ENCODE peak calls at places on chromosomes 7 and 10, in ten cellular contexts. F, Y, X, G, S, K, V, A, C and L are unnamed samples.

GRCh38 chr10:110915035-110915434 is 3.9 kb downstream of the BBIP1 start:
- DNase-seq in S (no peak), G (no peak), A (no peak), Y (no peak), K (no peak), V (no peak), X (no peak), C (no peak), F (no peak), L (no peak)

GRCh38 chr10:67520924-67521520 is 175.0 kb downstream of the CTNNA3 start:
- DNase-seq in G (no peak), K (no peak), C (peak), Y (no peak), V (no peak), S (no peak), F (peak), A (no peak), X (peak), L (peak)

GRCh38 chr7:25240896-25241295 is 12.6 kb upstream of the NPVF start:
- DNase-seq in F (no peak), C (no peak), K (no peak), S (no peak), A (no peak), Y (no peak), V (no peak), G (no peak), X (no peak), L (no peak)

GRCh38 chr10:59499460-59499859 is 137.1 kb upstream of the FAM13C start:
- DNase-seq in A (no peak), G (no peak), F (no peak), S (no peak), C (no peak), K (no peak), V (no peak), X (no peak), Y (no peak), L (no peak)

GRCh38 chr10:9957352-9957751 is 1060.3 kb upstream of the CELF2 start:
- DNase-seq in F (no peak), A (no peak), V (no peak), X (no peak), S (no peak), Y (no peak), K (no peak), C (no peak), G (no peak), L (no peak)

GRCh38 chr10:132624847-132625839 is 87.6 kb downstream of the INPP5A start:
- DNase-seq in A (peak), X (no peak), C (no peak), V (no peak), K (peak), S (peak), G (no peak), F (no peak), Y (no peak), L (no peak)

GRCh38 chr10:121844537-121844936 is 83.3 kb downstream of the ATE1 start:
- DNase-seq in Y (no peak), X (no peak), C (no peak), S (no peak), K (no peak), F (no peak), G (no peak), V (no peak), A (no peak), L (no peak)

GRCh38 chr10:96850825-96851224 is 18.7 kb downstream of the LCOR start:
- DNase-seq in F (no peak), K (no peak), S (no peak), G (no peak), X (no peak), Y (no peak), V (no peak), A (no peak), C (no peak), L (no peak)

GRCh38 chr10:18136056-18136916 is 3.9 kb upstream of the CACNB2 start:
- DNase-seq in S (no peak), V (no peak), K (no peak), Y (no peak), X (no peak), A (no peak), F (no peak), G (no peak), C (no peak), L (no peak)

GRCh38 chr10:81876253-81876731 is 1.3 kb downstream of the NRG3 start:
- DNase-seq in V (no peak), C (no peak), X (no peak), G (no peak), K (no peak), A (peak), Y (no peak), S (no peak), F (no peak), L (no peak)

GRCh38 chr7:72754312-72754711 is 73.7 kb downstream of the TYW1B start:
- DNase-seq in G (no peak), Y (no peak), K (no peak), C (no peak), A (no peak), V (no peak), X (no peak), F (peak), S (no peak), L (no peak)

GRCh38 chr7:20744913-20745587 is 41.6 kb downstream of the SP8 start:
- DNase-seq in G (no peak), X (peak), C (no peak), A (no peak), F (no peak), Y (no peak), K (no peak), S (no peak), V (no peak), L (no peak)

GRCh38 chr7:70271617-70272081 is 673.4 kb downstream of the AUTS2 start:
- DNase-seq in V (no peak), K (no peak), A (no peak), C (peak), S (no peak), F (no peak), X (no peak), G (no peak), Y (no peak), L (no peak)

GRCh38 chr7:95595825-95596182 is 512 bp downstream of the PDK4 start:
- DNase-seq in S (no peak), Y (no peak), K (no peak), C (no peak), V (no peak), A (no peak), X (no peak), G (no peak), F (no peak), L (peak)

GRCh38 chr7:6430271-6430940 is 17.3 kb downstream of the DAGLB start:
- DNase-seq in F (no peak), A (no peak), C (no peak), G (no peak), S (no peak), K (no peak), Y (no peak), X (no peak), V (no peak), L (no peak)

GRCh38 chr7:151566897-151567320 is 47.2 kb upstream of the RHEB start:
- DNase-seq in S (peak), F (no peak), A (no peak), G (no peak), X (no peak), K (no peak), C (peak), V (no peak), Y (no peak), L (no peak)

GRCh38 chr10:118723467-118723866 is 31.3 kb downstream of the CACUL1 start:
- DNase-seq in F (no peak), G (no peak), C (no peak), V (no peak), Y (no peak), S (no peak), K (no peak), A (no peak), X (no peak), L (no peak)

GRCh38 chr7:27096756-27097514 is 1.1 kb upstream of the HOXA1 start:
- DNase-seq in C (no peak), V (no peak), F (no peak), A (peak), Y (peak), K (no peak), S (peak), G (no peak), X (no peak), L (peak)

GRCh38 chr10:133141963-133142350 is 18.1 kb upstream of the KNDC1 start:
- DNase-seq in K (peak), X (no peak), F (no peak), G (no peak), S (peak), A (peak), Y (no peak), C (no peak), V (no peak), L (no peak)

GRCh38 chr7:157427811-157428553 is 91.2 kb downstream of the DNAJB6 start:
- DNase-seq in A (peak), X (no peak), V (no peak), Y (no peak), G (no peak), F (no peak), K (no peak), S (no peak), C (no peak), L (no peak)

GRCh38 chr7:83882551-83882950 is 233.6 kb upstream of the SEMA3E start:
- DNase-seq in X (no peak), G (no peak), F (no peak), A (no peak), V (no peak), C (no peak), K (no peak), Y (no peak), S (no peak), L (no peak)

GRCh38 chr7:124041439-124041838 is 8.6 kb upstream of the TMEM229A start:
- DNase-seq in F (no peak), C (no peak), Y (no peak), X (no peak), G (no peak), A (no peak), V (no peak), S (no peak), K (no peak), L (no peak)

DNA sequence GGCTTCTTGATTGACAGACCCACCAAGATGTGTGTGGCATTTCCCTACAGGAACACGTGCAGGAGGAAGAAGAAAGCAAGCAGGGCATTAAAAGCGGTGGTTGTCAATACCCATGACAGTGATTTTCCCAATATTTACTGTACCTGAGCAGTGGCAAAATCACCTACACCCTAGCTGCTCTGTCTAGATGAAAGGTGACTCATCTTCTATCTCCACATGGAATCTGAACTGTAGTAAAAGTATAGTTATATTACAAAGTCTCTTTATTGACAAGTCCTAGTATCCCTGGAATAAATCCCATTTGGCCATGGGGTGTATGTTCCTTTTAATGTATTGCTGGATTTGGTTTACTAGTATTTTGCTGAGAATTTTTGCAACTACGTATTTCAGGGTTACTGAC is 458.8 kb upstream of the SORCS1 start:
- DNase-seq in A (no peak), C (no peak), Y (no peak), V (no peak), S (no peak), G (no peak), F (no peak), K (no peak), X (no peak), L (no peak)
- TF ChIP-seq POLR2AphosphoS5 in A (no peak), C (no peak), Y (no peak), V (no peak), S (no peak), G (no peak), F (no peak), K (no peak), X (no peak), L (no peak)

DNA sequence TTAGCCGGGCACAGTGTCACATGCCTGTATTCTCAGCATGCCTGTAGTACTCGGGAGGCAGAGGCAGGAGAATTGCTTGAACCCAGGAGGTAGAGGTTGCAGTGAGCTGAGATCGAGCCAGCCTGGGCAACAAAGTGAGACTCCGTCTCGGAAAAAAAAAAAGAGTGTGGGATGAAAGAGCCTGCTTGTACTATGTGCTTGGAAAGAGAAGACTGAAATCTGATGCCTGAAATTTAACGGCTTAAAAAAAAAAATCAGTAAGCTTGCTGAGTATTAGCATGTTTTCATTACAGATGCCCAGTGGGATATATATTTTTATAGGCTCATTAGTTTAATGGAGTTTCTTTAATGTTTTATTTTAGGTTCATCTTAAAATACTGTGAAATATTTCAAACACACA is 4.2 kb downstream of the NT5C2 start:
- DNase-seq in V (no peak), K (no peak), F (no peak), A (no peak), G (no peak), X (no peak), Y (no peak), S (no peak), C (no peak), L (no peak)
- H3K27ac ChIP-seq in V (no peak), K (peak), F (no peak), A (no peak), G (no peak), X (no peak), Y (no peak), S (no peak), C (peak), L (no peak)

DNA sequence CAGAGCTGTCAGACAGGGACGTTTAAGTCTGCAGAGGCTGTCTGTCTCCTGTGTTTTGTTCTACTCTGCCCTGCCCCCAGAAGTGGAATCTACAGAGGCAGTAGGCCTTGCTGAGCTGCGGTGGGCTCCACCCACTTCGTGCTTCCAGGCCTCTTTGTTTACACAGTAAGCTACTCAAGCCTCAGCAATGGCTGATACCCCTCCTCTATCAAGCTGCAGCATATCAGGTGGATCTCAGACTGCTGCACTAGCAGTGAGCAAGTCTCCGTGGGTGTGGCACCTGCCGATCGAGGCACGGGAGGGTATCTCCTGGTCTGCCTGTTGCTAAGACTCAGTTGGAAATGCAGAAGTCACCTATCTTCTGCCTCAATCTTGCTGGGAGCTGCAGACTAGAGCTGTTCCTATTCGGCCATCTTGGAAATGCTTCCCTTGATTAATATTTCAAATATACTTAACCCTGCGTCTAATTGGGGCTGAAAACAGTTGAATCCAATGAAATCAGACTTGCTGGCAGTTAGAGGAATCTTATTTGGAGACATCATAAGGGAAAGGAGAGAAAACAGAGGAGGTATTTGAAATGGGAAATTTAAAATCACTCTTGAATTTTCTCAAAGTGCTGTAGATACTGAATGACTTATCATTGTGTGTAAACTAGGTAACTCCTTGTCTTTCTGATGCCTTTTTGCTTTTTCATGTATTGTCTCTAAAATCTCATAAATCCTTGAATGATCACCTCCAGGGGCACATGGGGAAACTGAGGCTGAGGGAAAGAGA is 13.8 kb upstream of the CYP3A5 start:
- DNase-seq in V (no peak), Y (no peak), G (peak), K (no peak), X (no peak), A (no peak), F (peak), S (no peak), C (no peak), L (peak)
- TF ChIP-seq POLR2A in V (no peak), Y (no peak), G (no peak), K (no peak), X (no peak), A (no peak), F (peak), S (no peak), C (no peak), L (no peak)

DNA sequence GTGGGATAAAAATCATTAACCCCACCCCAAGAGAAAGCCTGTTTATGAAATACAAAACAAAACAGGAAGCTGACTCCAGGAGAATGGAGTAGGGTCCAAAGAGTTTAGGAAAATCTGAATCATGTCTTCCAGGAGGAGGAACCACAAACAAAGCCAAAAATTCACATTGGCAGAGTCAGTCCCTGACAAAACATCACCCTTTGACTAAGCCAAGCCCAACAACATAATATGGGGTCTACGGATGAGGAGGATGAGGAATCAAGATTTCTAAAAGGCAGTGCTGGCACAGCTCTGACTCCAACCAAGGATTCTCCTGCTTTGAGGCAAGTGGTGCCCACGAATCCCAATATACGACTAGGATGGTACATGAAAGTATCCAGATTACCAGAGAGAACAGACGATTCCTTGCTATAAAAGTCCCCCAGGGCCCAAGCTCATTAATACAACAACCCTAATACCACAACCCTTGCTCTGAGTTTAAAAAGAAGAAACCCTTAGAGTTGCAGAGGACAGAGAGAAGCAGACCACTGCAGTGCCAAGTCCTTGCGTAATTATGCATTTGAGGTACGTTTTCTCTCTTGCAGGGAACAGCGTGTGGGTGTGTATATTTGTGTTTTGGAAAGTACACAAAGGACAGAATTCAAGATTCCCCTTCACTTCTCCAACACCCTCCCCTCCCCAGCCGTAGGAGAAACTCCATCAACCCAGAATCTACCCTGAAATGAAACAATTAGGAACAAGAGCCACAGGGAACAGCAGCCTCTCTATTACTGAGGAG is 23.5 kb downstream of the XPNPEP1 start:
- DNase-seq in C (peak), A (no peak), G (no peak), F (no peak), V (no peak), S (peak), X (no peak), Y (peak), K (no peak), L (no peak)
- TF ChIP-seq POLR2AphosphoS5 in C (peak), A (no peak), G (no peak), F (no peak), V (no peak), S (no peak), X (no peak), Y (peak), K (no peak), L (no peak)